ENCODE peak calls at places on chromosomes 3 and 15, in six cellular contexts. H, O, Z, B, C and E are unnamed samples.

GRCh38 chr3:56923546-56924224 is 121.9 kb upstream of the ARHGEF3 start:
- DNase-seq in H (no peak), O (peak; percentile 64), Z (peak; percentile 41), B (no peak), C (peak; percentile 45), E (no peak)

GRCh38 chr3:10459954-10460754 is 45.2 kb downstream of the ATP2B2 start:
- DNase-seq in H (peak; percentile 75), O (peak; percentile 16), Z (peak; percentile 87), B (peak; percentile 71), C (peak; percentile 36), E (no peak)

GRCh38 chr3:18389108-18389733 is 35.9 kb downstream of the SATB1 start:
- DNase-seq in H (peak; percentile 24), O (no peak), Z (no peak), B (no peak), C (no peak), E (no peak)

GRCh38 chr3:160052385-160053047 is 63.9 kb downstream of the IL12A start:
- DNase-seq in H (no peak), O (no peak), Z (peak; percentile 59), B (peak; percentile 73), C (peak; percentile 26), E (no peak)

GRCh38 chr15:63402498-63403253 is 21.0 kb upstream of the CA12 start:
- DNase-seq in H (peak; percentile 67), O (no peak), Z (peak; percentile 26), B (peak; percentile 3), C (no peak), E (no peak)

GRCh38 chr3:147939425-147940196 is 530.4 kb downstream of the ZIC1 start:
- DNase-seq in H (no peak), O (no peak), Z (peak; percentile 38), B (no peak), C (no peak), E (no peak)

GRCh38 chr15:60102748-60103147 is 98.6 kb downstream of the FOXB1 start:
- DNase-seq in H (no peak), O (no peak), Z (no peak), B (no peak), C (no peak), E (no peak)

GRCh38 chr15:98983333-98983732 is 24.3 kb downstream of the PGPEP1L start:
- DNase-seq in H (peak; percentile 28), O (peak; percentile 16), Z (peak; percentile 89), B (no peak), C (peak; percentile 32), E (no peak)

GRCh38 chr3:194387926-194388418 is 11.1 kb downstream of the GP5 start:
- DNase-seq in H (no peak), O (no peak), Z (no peak), B (no peak), C (no peak), E (no peak)

GRCh38 chr3:33839283-33839682 is 40.9 kb downstream of the PDCD6IP start:
- DNase-seq in H (no peak), O (no peak), Z (no peak), B (no peak), C (no peak), E (no peak)

GRCh38 chr3:33840179-33840578 is 41.7 kb downstream of the PDCD6IP start:
- DNase-seq in H (no peak), O (peak; percentile 22), Z (no peak), B (no peak), C (no peak), E (no peak)
- H3K36me3 ChIP-seq in H (peaks cover 22% of the 10 kb centered on the region), O (peaks cover 27% of the 10 kb centered on the region), Z (no peaks in the 10 kb centered on the region), B (peaks cover 12% of the 10 kb centered on the region), C (peaks cover 94% of the 10 kb centered on the region), E (peaks cover 8% of the 10 kb centered on the region)

DNA sequence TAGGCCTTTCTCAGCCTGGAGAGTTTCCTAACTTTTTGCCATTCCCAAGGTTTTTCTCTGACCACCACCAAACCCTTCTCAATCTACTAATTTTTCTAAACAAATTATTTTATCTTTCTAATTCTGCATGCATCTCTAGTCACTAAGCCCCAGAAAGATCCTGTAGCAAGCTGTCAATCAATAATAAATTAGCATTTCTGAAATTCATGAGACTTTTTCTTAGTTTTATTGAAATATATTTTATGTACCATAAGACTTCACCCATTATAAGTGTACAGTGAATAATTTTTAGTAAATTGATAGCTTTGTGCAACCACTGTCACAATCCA is 22.4 kb upstream of the AP4E1 start:
- DNase-seq in H (no peak), O (no peak), Z (no peak), B (no peak), C (no peak), E (no peak)
- TF ChIP-seq CTCF in H (no peak), O (no peak), Z (no peak), B (no peak), C (no peak), E (no peak)

GRCh38 chr15:58555168-58556027 is 123.6 kb downstream of the LIPC start:
- DNase-seq in H (no peak), O (peak; percentile 25), Z (no peak), B (peak; percentile 34), C (no peak), E (peak; percentile 90)

GRCh38 chr15:58556541-58556940 is 124.8 kb downstream of the LIPC start:
- DNase-seq in H (no peak), O (no peak), Z (no peak), B (no peak), C (no peak), E (no peak)

GRCh38 chr15:58556028-58556361 is 124.2 kb downstream of the LIPC start:
- DNase-seq in H (no peak), O (no peak), Z (no peak), B (peak; percentile 11), C (no peak), E (no peak)

GRCh38 chr15:58553365-58553918 is 121.7 kb downstream of the LIPC start:
- DNase-seq in H (no peak), O (no peak), Z (no peak), B (peak; percentile 12), C (no peak), E (no peak)

GRCh38 chr15:58554758-58555157 is 123.0 kb downstream of the LIPC start:
- DNase-seq in H (no peak), O (no peak), Z (no peak), B (no peak), C (no peak), E (no peak)
- H3K27ac ChIP-seq in H (no peak overlapping the region), O (no peak overlapping the region), Z (no peak overlapping the region), B (no peak overlapping the region), C (no peak overlapping the region), E (peak overlapping the region; percentile 80)

DNA sequence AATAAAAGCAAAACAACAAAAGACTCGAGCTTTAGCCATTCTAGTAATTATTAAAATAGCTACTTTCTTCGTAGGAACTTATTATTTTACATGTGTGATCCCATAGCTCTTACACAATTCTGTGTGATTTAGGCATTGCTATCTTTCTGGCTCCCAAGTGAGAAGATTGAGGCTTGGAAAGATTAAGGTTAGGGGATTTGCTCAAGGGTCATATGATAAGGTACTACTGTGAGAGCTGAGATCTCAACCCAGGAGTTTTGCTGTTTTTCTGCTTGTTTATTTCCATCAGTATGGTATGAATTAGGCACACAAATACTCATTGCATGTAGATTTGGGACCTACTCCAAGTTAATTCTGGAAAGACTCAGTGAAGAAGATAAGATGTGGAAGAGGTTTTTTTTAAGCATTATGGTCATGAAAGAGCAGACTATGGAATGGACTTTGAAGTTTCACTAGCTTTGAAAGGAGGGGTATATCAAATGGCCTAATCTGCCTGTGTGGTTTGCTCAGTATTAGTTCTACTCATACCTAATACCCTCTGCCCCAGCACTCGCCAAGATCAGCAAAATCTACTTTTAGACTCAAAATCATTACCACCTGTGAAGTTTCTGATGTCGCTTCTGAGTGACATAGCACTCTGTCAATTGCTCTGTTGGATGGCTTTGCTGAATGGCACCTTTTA is 12.4 kb downstream of the MBNL1 start:
- DNase-seq in H (no peak), O (no peak), Z (peak; percentile 68), B (no peak), C (no peak), E (no peak)
- H3K36me3 ChIP-seq in H (no peaks in the 10 kb centered on the region), O (no peaks in the 10 kb centered on the region), Z (no peaks in the 10 kb centered on the region), B (no peaks in the 10 kb centered on the region), C (no peaks in the 10 kb centered on the region), E (no peaks in the 10 kb centered on the region)

DNA sequence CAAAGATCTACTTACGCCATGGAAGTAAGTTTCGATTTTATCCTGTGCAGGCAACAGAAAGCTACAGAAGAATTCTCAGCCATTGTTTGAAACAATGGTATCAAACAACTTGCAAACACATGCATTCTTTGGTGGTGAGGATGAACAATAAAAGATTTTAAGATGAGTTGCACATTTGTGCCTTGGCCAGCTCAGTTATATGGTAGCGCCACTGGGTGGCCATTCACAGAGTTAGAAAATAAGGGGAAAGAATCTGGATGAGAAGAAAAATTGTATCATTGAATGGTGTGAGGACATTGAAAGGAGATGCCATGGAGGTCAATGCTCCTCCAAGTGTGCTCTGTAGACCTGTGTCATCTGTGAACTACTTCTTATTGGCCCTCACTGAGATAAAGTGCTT is 11.6 kb downstream of the CADPS start:
- DNase-seq in H (no peak), O (no peak), Z (no peak), B (no peak), C (no peak), E (no peak)
- TF ChIP-seq CTCF in H (no peak), O (no peak), Z (no peak), B (no peak), C (no peak), E (no peak)

GRCh38 chr3:143727391-143727790 is 120.9 kb downstream of the SLC9A9 start:
- DNase-seq in H (no peak), O (no peak), Z (peak; percentile 18), B (no peak), C (no peak), E (no peak)
- H3K27ac ChIP-seq in H (no peak overlapping the region), O (no peak overlapping the region), Z (no peak overlapping the region), B (no peak overlapping the region), C (no peak overlapping the region), E (no peak overlapping the region)

GRCh38 chr15:48761393-48762158 is 49.3 kb downstream of the CEP152 start:
- DNase-seq in H (no peak), O (no peak), Z (no peak), B (no peak), C (no peak), E (no peak)

GRCh38 chr15:48766196-48766595 is 44.7 kb downstream of the CEP152 start:
- DNase-seq in H (no peak), O (peak; percentile 15), Z (peak; percentile 77), B (peak; percentile 47), C (peak; percentile 59), E (no peak)

GRCh38 chr15:48759921-48760320 is 50.9 kb downstream of the CEP152 start:
- DNase-seq in H (no peak), O (no peak), Z (no peak), B (no peak), C (no peak), E (no peak)

DNA sequence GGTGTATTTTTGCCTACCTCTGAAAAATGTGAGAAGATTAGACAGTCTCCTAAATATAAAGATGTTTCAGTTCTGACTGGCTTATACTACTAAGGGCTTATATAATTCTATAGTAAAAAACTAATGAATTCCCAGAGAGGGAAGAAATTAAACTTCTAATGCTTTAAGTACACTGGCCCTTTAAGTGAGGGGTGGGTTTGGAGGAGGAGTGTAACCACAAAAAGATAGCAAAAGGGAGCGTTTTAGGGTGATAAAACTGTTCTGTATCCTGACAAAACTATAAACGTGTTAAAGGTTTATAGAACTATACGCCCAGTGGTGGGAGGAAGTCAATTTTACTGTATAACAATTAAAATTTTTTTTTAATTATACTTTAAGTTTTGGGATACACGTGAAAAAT is 45.9 kb downstream of the CEP152 start:
- DNase-seq in H (no peak), O (no peak), Z (no peak), B (no peak), C (no peak), E (no peak)
- H3K36me3 ChIP-seq in H (peaks cover 58% of the 10 kb centered on the region), O (peaks cover 26% of the 10 kb centered on the region), Z (no peaks in the 10 kb centered on the region), B (no peaks in the 10 kb centered on the region), C (peaks cover 23% of the 10 kb centered on the region), E (peaks cover 44% of the 10 kb centered on the region)

GRCh38 chr15:57213783-57214366 is 162.4 kb upstream of the CGNL1 start:
- DNase-seq in H (peak; percentile 85), O (no peak), Z (peak; percentile 65), B (no peak), C (no peak), E (no peak)
- TF ChIP-seq CTCF in H (peak; percentile 67), O (peak; percentile 50), Z (peak; percentile 44), B (peak; percentile 48), C (no peak), E (peak; percentile 24)